ENCODE peak calls at places on chromosomes 16 and 17, in nine cellular contexts. K is neural crest cell, X is foreskin keratinocyte, N is HepG2, P is endodermal cell, D is AG04450, U is brain microvascular endothelial cell, I is A549, T is GM20000. F is an unnamed sample.

GRCh38 chr16:57977418-57978069 is 6.6 kb upstream of the CNGB1 start:
- DNase-seq in D (no peak), U (no peak), X (no peak), K (no peak), T (no peak), I (peak), N (no peak), P (no peak), F (no peak)

GRCh38 chr16:53829186-53829747 is 125.3 kb downstream of the FTO start:
- DNase-seq in T (no peak), I (no peak), K (no peak), P (no peak), N (no peak), X (peak), D (peak), U (peak), F (no peak)

GRCh38 chr16:74463888-74464287 is 42.6 kb upstream of the CLEC18B start:
- DNase-seq in X (peak), D (no peak), P (no peak), U (no peak), I (no peak), N (no peak), K (no peak), T (peak), F (no peak)

GRCh38 chr17:54270499-54270898 is 447.8 kb downstream of the KIF2B start:
- DNase-seq in X (peak), D (no peak), P (no peak), I (no peak), N (no peak), T (no peak), K (no peak), U (no peak), F (no peak)

GRCh38 chr17:72516772-72517399 is 396.1 kb downstream of the SOX9 start:
- DNase-seq in D (no peak), X (no peak), N (peak), K (no peak), T (no peak), U (no peak), P (no peak), I (peak), F (no peak)

GRCh38 chr17:78535285-78536197 is 41.7 kb downstream of the DNAH17 start:
- DNase-seq in P (peak), X (peak), T (no peak), K (no peak), D (no peak), N (no peak), I (peak), U (no peak), F (no peak)

GRCh38 chr17:32822996-32823395 is 53.9 kb downstream of the MYO1D start:
- DNase-seq in K (no peak), U (peak), D (no peak), P (no peak), I (no peak), N (no peak), X (no peak), T (no peak), F (no peak)

GRCh38 chr16:17330019-17330570 is 140.7 kb downstream of the XYLT1 start:
- DNase-seq in N (no peak), D (no peak), U (no peak), P (no peak), K (no peak), I (no peak), X (no peak), T (no peak), F (no peak)

GRCh38 chr16:15782573-15783365 is 74.1 kb downstream of the MYH11 start:
- DNase-seq in I (no peak), D (no peak), K (no peak), U (no peak), N (peak), X (no peak), P (peak), T (no peak), F (no peak)

GRCh38 chr17:59513934-59514841 is 51.2 kb upstream of the DHX40 start:
- DNase-seq in U (peak), T (no peak), N (peak), X (peak), D (peak), P (no peak), I (peak), K (no peak), F (peak)

GRCh38 chr16:3434373-3434772 is 8.9 kb downstream of the ZNF597 start:
- DNase-seq in K (no peak), T (no peak), U (no peak), D (no peak), P (no peak), I (no peak), N (no peak), X (no peak), F (no peak)

GRCh38 chr16:3066440-3066748 is 954 bp downstream of the IL32 start:
- DNase-seq in I (no peak), T (no peak), K (no peak), N (no peak), U (no peak), D (no peak), X (no peak), P (no peak), F (no peak)

GRCh38 chr17:33475594-33475993 is 182.5 kb upstream of the ASIC2 start:
- DNase-seq in X (no peak), P (no peak), N (no peak), T (no peak), D (no peak), I (no peak), K (no peak), U (no peak), F (no peak)

DNA sequence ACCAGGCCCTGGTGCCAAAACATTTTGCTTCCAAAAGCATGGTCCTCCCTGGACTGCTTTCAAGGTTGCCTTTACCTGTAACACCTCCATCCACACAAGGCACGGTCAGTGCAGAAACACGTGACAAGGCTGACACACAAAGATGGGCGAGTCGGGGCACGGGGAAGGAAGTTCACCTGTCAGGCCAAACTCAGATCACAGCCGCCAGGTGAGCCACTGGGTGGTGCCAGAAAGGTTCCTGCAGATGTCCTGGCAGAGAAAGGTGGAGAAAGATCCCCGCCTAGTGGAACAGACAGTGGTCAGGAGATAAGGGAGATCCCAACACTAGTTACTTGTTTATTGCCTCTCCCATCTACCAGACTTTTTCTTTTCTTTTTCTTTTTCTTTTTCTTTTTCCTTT is 155.3 kb downstream of the AIPL1 start:
- DNase-seq in N (peak), P (peak), I (peak), D (no peak), K (no peak), X (peak), T (no peak), U (no peak), F (no peak)
- TF ChIP-seq CTCF in N (peak), P (peak), I (peak), D (no peak), K (peak), X (peak), T (no peak), U (no peak), F (no peak)

DNA sequence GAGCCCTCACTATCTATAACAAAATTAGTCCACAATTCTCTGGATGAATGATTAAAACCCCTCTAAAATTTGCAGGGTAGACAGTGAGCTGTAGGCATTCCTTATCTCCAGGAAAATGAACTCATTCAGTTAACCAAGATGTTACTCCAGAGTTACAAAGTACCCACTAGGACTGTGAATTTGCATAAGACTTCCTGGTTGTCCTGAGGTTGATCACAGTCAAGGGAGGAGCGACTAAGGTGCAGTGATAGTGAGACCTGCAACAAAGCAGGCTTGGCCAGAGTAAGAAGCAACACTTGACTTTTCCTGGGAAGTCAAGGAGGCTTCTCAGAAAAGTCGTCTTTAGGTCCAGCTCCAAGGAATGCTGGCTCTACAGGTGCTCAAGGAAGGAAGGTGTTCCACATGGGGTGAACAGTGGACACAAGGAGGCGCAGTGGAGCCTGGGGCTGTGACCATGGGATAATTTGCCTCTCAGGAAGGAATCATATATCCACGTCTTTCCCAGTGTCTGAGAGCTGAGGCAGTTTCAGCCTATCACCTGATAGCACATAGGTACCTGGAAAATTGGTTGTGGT is 821.0 kb upstream of the EEF2KMT start:
- DNase-seq in T (no peak), N (peak), K (no peak), X (no peak), U (no peak), D (no peak), I (no peak), P (peak), F (no peak)
- TF ChIP-seq CTCF in T (no peak), N (peak), K (peak), X (peak), U (no peak), D (no peak), I (no peak), P (peak), F (no peak)

GRCh38 chr16:89945654-89946053 is 2.9 kb upstream of the DEF8 start:
- DNase-seq in N (no peak), U (no peak), K (no peak), T (no peak), D (no peak), X (no peak), P (peak), I (no peak), F (no peak)
- TF ChIP-seq CTCF in N (peak), U (no peak), K (no peak), T (no peak), D (no peak), X (peak), P (peak), I (no peak), F (no peak)

DNA sequence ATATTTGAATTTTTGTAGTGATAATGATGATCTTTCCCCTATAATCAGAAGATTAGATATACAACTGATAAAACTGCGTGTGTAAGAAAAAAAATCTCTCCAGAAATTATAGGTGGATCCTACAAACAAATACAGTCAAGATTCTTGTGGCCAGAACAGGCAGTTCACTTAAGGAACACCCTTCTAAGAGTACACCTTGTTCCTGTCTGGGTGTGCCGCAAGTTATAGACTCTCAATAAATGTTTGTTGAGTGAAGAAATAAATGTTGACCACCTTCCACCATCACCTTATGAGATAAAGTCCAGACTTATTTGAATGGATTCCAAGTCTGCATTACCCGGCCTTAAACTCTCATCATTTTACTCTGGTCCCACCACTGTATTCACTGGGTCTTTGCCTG is 45.7 kb upstream of the SCNN1B start:
- DNase-seq in K (no peak), N (no peak), P (no peak), I (no peak), T (no peak), X (no peak), U (no peak), D (no peak), F (no peak)
- TF ChIP-seq CTCF in K (no peak), N (no peak), P (no peak), I (no peak), T (no peak), X (no peak), U (no peak), D (no peak), F (no peak)

GRCh38 chr17:8887834-8888703 is 20.6 kb upstream of the PIK3R6 start:
- DNase-seq in K (peak), N (peak), U (peak), D (no peak), P (peak), T (no peak), X (no peak), I (peak), F (peak)
- TF ChIP-seq CTCF in K (peak), N (peak), U (peak), D (peak), P (peak), T (no peak), X (peak), I (peak), F (peak)

GRCh38 chr16:69859105-69859969 is 91.8 kb upstream of the CLEC18A start:
- DNase-seq in D (no peak), U (no peak), N (peak), K (no peak), I (peak), X (no peak), P (peak), T (peak), F (no peak)
- TF ChIP-seq CTCF in D (peak), U (peak), N (peak), K (peak), I (peak), X (peak), P (peak), T (peak), F (no peak)

GRCh38 chr16:20352615-20353014 is at the start of gene UMOD:
- DNase-seq in K (no peak), D (no peak), P (no peak), U (no peak), I (no peak), N (no peak), X (no peak), T (no peak), F (no peak)

GRCh38 chr16:20349615-20350014 is 2.9 kb downstream of the UMOD start:
- DNase-seq in K (no peak), I (no peak), P (peak), D (no peak), U (no peak), T (no peak), N (no peak), X (no peak), F (no peak)

GRCh38 chr16:20347666-20348364 is 4.7 kb downstream of the UMOD start:
- DNase-seq in K (no peak), P (peak), I (no peak), U (no peak), T (no peak), D (no peak), X (no peak), N (no peak), F (no peak)

GRCh38 chr16:20344630-20345029 is 7.9 kb downstream of the UMOD start:
- DNase-seq in U (no peak), X (no peak), P (no peak), D (no peak), N (no peak), T (no peak), I (no peak), K (no peak), F (no peak)

GRCh38 chr16:20348365-20349185 is 3.9 kb downstream of the UMOD start:
- DNase-seq in N (no peak), P (peak), D (no peak), T (no peak), I (no peak), X (no peak), U (no peak), K (no peak), F (no peak)
- TF ChIP-seq CTCF in N (peak), P (peak), D (no peak), T (no peak), I (no peak), X (no peak), U (no peak), K (no peak), F (no peak)

DNA sequence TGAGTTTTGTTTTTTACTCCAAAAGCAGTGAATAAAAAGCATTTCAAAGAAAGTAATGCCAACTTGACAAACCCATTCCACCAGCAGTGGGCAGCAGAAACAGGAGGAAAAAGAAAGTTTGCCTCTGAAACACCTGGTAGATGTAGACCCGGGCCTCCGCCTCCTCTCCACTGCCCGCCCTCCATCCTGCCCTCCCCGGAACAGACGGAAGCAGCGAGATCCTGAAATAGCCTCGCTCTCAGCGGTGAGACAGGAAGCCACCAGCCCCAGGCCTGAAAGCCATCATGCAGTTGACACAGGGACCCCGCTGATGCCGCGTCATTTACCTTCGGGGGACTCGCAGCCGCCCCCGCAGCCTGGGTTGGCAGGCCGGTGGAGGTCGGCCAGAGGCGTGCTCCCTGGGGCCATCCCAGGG is 67.8 kb downstream of the C16orf78 start:
- DNase-seq in D (no peak), X (no peak), P (peak), T (peak), I (no peak), U (no peak), N (no peak), K (peak), F (no peak)
- TF ChIP-seq CTCF in D (no peak), X (no peak), P (peak), T (peak), I (no peak), U (peak), N (no peak), K (peak), F (no peak)

GRCh38 chr17:21823130-21823529 is 130.8 kb downstream of the KCNJ18 start:
- DNase-seq in D (no peak), U (no peak), K (no peak), P (no peak), I (no peak), X (no peak), N (no peak), T (no peak), F (no peak)
- TF ChIP-seq CTCF in D (no peak), U (no peak), K (no peak), P (no peak), I (no peak), X (no peak), N (no peak), T (no peak), F (no peak)

GRCh38 chr17:4365103-4365627 is 1.3 kb downstream of the UBE2G1 start:
- DNase-seq in K (peak), T (peak), X (peak), D (peak), U (peak), I (peak), N (peak), P (peak), F (peak)

GRCh38 chr17:4365628-4366311 is 705 bp downstream of the UBE2G1 start:
- DNase-seq in K (peak), I (peak), D (no peak), U (no peak), T (no peak), P (peak), X (no peak), N (no peak), F (no peak)

GRCh38 chr17:4358154-4358553 is 8.3 kb downstream of the UBE2G1 start:
- DNase-seq in K (no peak), I (no peak), T (no peak), U (no peak), X (peak), D (no peak), P (peak), N (no peak), F (no peak)

GRCh38 chr17:4364622-4365041 is 1.8 kb downstream of the UBE2G1 start:
- DNase-seq in N (no peak), T (no peak), X (no peak), P (no peak), U (no peak), I (no peak), D (no peak), K (no peak), F (no peak)

DNA sequence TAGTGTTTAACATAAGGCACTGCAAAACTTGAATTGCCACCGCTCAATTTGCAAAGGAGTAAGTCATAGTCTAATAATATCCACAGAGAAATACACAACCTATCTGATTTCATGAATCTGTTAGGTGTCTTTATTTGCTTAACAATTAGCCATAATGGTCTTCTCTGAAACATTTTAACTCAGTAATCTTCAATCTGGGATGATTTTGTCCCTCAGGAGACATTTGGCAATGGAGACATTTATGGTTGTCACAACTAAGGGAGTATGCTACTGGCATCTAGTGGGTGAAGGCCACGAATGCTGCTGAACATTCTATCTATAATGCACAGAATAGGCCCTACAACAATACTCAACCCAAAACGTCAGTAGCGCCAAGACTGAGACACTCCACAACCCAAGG is 4.3 kb downstream of the UBE2G1 start:
- DNase-seq in D (no peak), T (no peak), X (no peak), I (peak), P (no peak), K (no peak), U (no peak), N (no peak), F (no peak)
- TF ChIP-seq CTCF in D (no peak), T (no peak), X (peak), I (peak), P (peak), K (no peak), U (peak), N (peak), F (no peak)